ENCODE peak calls at places on chromosomes 5 and 9, in five cellular contexts. One of them, this sample, is unnamed.

GRCh38 chr9:134189475-134190231 is 25.3 kb upstream of the RNU6ATAC start:
- DNase-seq in amniotic stem cell: no peak
- DNase-seq in Daoy: no peak
- DNase-seq in T-cell: no peak
- DNase-seq in Caki2: no peak
- DNase-seq in this sample: no peak

GRCh38 chr5:10535237-10535530 is 28.7 kb upstream of the ANKRD33B start:
- DNase-seq in amniotic stem cell: no peak
- DNase-seq in Daoy: no peak
- DNase-seq in T-cell: no peak
- DNase-seq in Caki2: no peak
- DNase-seq in this sample: no peak

GRCh38 chr9:81468084-81468595 is 221.2 kb downstream of the TLE1 start:
- DNase-seq in amniotic stem cell: no peak
- DNase-seq in Daoy: no peak
- DNase-seq in T-cell: no peak
- DNase-seq in Caki2: no peak
- DNase-seq in this sample: no peak

GRCh38 chr5:2169862-2170820 is 287.4 kb upstream of the IRX4 start:
- DNase-seq in amniotic stem cell: no peak
- DNase-seq in Daoy: peak
- DNase-seq in T-cell: no peak
- DNase-seq in Caki2: no peak
- DNase-seq in this sample: no peak

GRCh38 chr5:75054110-75054930 is 2.0 kb upstream of the GCNT4 start:
- DNase-seq in amniotic stem cell: no peak
- DNase-seq in Daoy: peak
- DNase-seq in T-cell: no peak
- DNase-seq in Caki2: no peak
- DNase-seq in this sample: no peak

GRCh38 chr5:135185461-135186075 is 151.5 kb upstream of the PITX1 start:
- DNase-seq in amniotic stem cell: peak
- DNase-seq in Daoy: no peak
- DNase-seq in T-cell: no peak
- DNase-seq in Caki2: no peak
- DNase-seq in this sample: no peak

GRCh38 chr5:58239731-58240130 is 220.2 kb downstream of the PLK2 start:
- DNase-seq in amniotic stem cell: no peak
- DNase-seq in Daoy: no peak
- DNase-seq in T-cell: no peak
- DNase-seq in Caki2: peak
- DNase-seq in this sample: no peak

GRCh38 chr5:150801117-150801927 is 22.8 kb downstream of the SMIM3 start:
- DNase-seq in amniotic stem cell: no peak
- DNase-seq in Daoy: peak
- DNase-seq in T-cell: no peak
- DNase-seq in Caki2: peak
- DNase-seq in this sample: no peak

GRCh38 chr5:136814621-136815378 is 449.5 kb upstream of the TRPC7 start:
- DNase-seq in amniotic stem cell: no peak
- DNase-seq in Daoy: peak
- DNase-seq in T-cell: no peak
- DNase-seq in Caki2: no peak
- DNase-seq in this sample: no peak

GRCh38 chr5:14560091-14560595 is 21.4 kb upstream of the OTULINL start:
- DNase-seq in amniotic stem cell: no peak
- DNase-seq in Daoy: no peak
- DNase-seq in T-cell: no peak
- DNase-seq in Caki2: no peak
- DNase-seq in this sample: no peak

GRCh38 chr9:135810806-135811575 is 96.4 kb downstream of the CAMSAP1 start:
- DNase-seq in amniotic stem cell: no peak
- DNase-seq in Daoy: no peak
- DNase-seq in T-cell: no peak
- DNase-seq in Caki2: no peak
- DNase-seq in this sample: no peak

GRCh38 chr9:136326777-136327312 is 494 bp upstream of the GPSM1 start:
- DNase-seq in amniotic stem cell: no peak
- DNase-seq in Daoy: no peak
- DNase-seq in T-cell: no peak
- DNase-seq in Caki2: no peak
- DNase-seq in this sample: no peak

GRCh38 chr9:114038724-114039313 is 39.3 kb downstream of the AMBP start:
- DNase-seq in amniotic stem cell: no peak
- DNase-seq in Daoy: peak
- DNase-seq in T-cell: no peak
- DNase-seq in Caki2: no peak
- DNase-seq in this sample: peak

GRCh38 chr9:70111641-70112236 is 68.1 kb downstream of the MAMDC2 start:
- DNase-seq in amniotic stem cell: no peak
- DNase-seq in Daoy: peak
- DNase-seq in T-cell: no peak
- DNase-seq in Caki2: no peak
- DNase-seq in this sample: no peak

GRCh38 chr5:6686916-6687409 is 26.3 kb upstream of the TENT4A start:
- DNase-seq in amniotic stem cell: peak
- DNase-seq in Daoy: no peak
- DNase-seq in T-cell: no peak
- DNase-seq in Caki2: no peak
- DNase-seq in this sample: no peak

GRCh38 chr5:114362977-114363721 is 1.3 kb downstream of the KCNN2 start:
- DNase-seq in amniotic stem cell: no peak
- DNase-seq in Daoy: peak
- DNase-seq in T-cell: no peak
- DNase-seq in Caki2: no peak
- DNase-seq in this sample: no peak

GRCh38 chr9:79447760-79448159 is 124.0 kb upstream of the TLE4 start:
- DNase-seq in amniotic stem cell: no peak
- DNase-seq in Daoy: no peak
- DNase-seq in T-cell: no peak
- DNase-seq in Caki2: no peak
- DNase-seq in this sample: no peak

GRCh38 chr5:168592014-168592368 is 12.8 kb upstream of the PANK3 start:
- DNase-seq in amniotic stem cell: no peak
- DNase-seq in Daoy: no peak
- DNase-seq in T-cell: no peak
- DNase-seq in Caki2: no peak
- DNase-seq in this sample: no peak

GRCh38 chr5:134127376-134127861 is 12.9 kb downstream of the TCF7 start:
- DNase-seq in amniotic stem cell: no peak
- DNase-seq in Daoy: peak
- DNase-seq in T-cell: no peak
- DNase-seq in Caki2: peak
- DNase-seq in this sample: no peak

GRCh38 chr5:59003641-59004040 is 420.8 kb downstream of the RAB3C start:
- DNase-seq in amniotic stem cell: no peak
- DNase-seq in Daoy: no peak
- DNase-seq in T-cell: no peak
- DNase-seq in Caki2: no peak
- DNase-seq in this sample: no peak

GRCh38 chr9:135698767-135699166 is 514 bp downstream of the SOHLH1 start:
- DNase-seq in amniotic stem cell: no peak
- DNase-seq in Daoy: no peak
- DNase-seq in T-cell: no peak
- DNase-seq in Caki2: no peak
- DNase-seq in this sample: no peak

GRCh38 chr5:1568201-1568979 is 44.6 kb upstream of the LPCAT1 start:
- DNase-seq in amniotic stem cell: peak
- DNase-seq in Daoy: peak
- DNase-seq in T-cell: no peak
- DNase-seq in Caki2: peak
- DNase-seq in this sample: no peak

GRCh38 chr5:149254506-149254905 is 17.2 kb upstream of the AFAP1L1 start:
- DNase-seq in amniotic stem cell: no peak
- DNase-seq in Daoy: no peak
- DNase-seq in T-cell: no peak
- DNase-seq in Caki2: no peak
- DNase-seq in this sample: no peak

GRCh38 chr5:54895816-54896341 is 89.5 kb downstream of the ESM1 start:
- DNase-seq in amniotic stem cell: peak
- DNase-seq in Daoy: peak
- DNase-seq in T-cell: no peak
- DNase-seq in Caki2: no peak
- DNase-seq in this sample: no peak